ENCODE peak calls at places on chromosomes 6 and 20, in four cellular contexts. C is K562, I is HEK293T, D is HepG2. S is an unnamed sample.

GRCh38 chr6:33757906-33758305 is 11.2 kb upstream of the IP6K3 start:
- DNase-seq in I (no peak), C (no peak), D (no peak), S (no peak)

GRCh38 chr6:52312461-52312860 is 27.9 kb upstream of the MCM3 start:
- DNase-seq in I (no peak), D (peak), C (no peak), S (no peak)

GRCh38 chr20:47985092-47985850 is 200.0 kb upstream of the SULF2 start:
- DNase-seq in I (peak), C (peak), D (no peak), S (no peak)

GRCh38 chr6:36798852-36799251 is 40.4 kb downstream of the CPNE5 start:
- DNase-seq in D (no peak), I (no peak), C (no peak), S (no peak)

GRCh38 chr6:32086661-32087573 is 22.2 kb downstream of the TNXB start:
- DNase-seq in D (peak), C (no peak), I (no peak), S (peak)

GRCh38 chr20:47160992-47161391 is 195.5 kb downstream of the ZMYND8 start:
- DNase-seq in C (no peak), I (no peak), D (no peak), S (no peak)

GRCh38 chr20:20364747-20365558 is 3.0 kb upstream of the INSM1 start:
- DNase-seq in I (no peak), D (no peak), C (no peak), S (no peak)

GRCh38 chr20:64161595-64162238 is 2.5 kb upstream of the MYT1 start:
- DNase-seq in I (peak), D (peak), C (peak), S (no peak)

GRCh38 chr6:30100585-30101422 is 12.1 kb downstream of the TRIM31 start:
- DNase-seq in C (peak), I (no peak), D (peak), S (no peak)

GRCh38 chr20:33130553-33130952 is 37.4 kb upstream of the BPIFA2 start:
- DNase-seq in I (no peak), C (no peak), D (no peak), S (no peak)

GRCh38 chr20:21393142-21393541 is 4.2 kb downstream of the NKX2-4 start:
- DNase-seq in C (no peak), I (no peak), D (no peak), S (no peak)

GRCh38 chr6:7124631-7125030 is 16.9 kb downstream of the RREB1 start:
- DNase-seq in I (no peak), C (no peak), D (no peak), S (no peak)

GRCh38 chr20:63895886-63896135 is 885 bp downstream of the DNAJC5 start:
- DNase-seq in I (no peak), C (no peak), D (no peak), S (no peak)

GRCh38 chr6:108521616-108522107 is 39.1 kb upstream of the FOXO3 start:
- DNase-seq in D (no peak), I (no peak), C (no peak), S (no peak)

GRCh38 chr6:169906004-169906740 is 154.8 kb downstream of the ERMARD start:
- DNase-seq in I (no peak), C (no peak), D (no peak), S (no peak)

GRCh38 chr20:11880694-11881093 is 37.0 kb upstream of the BTBD3 start:
- DNase-seq in D (peak), I (no peak), C (no peak), S (no peak)

GRCh38 chr6:18177566-18177965 is 22.3 kb downstream of the KDM1B start:
- DNase-seq in C (no peak), I (no peak), D (no peak), S (no peak)

GRCh38 chr20:17452441-17452840 is 78.7 kb downstream of the BFSP1 start:
- DNase-seq in C (no peak), D (no peak), I (no peak), S (no peak)

GRCh38 chr6:20875369-20875963 is 341.2 kb downstream of the CDKAL1 start:
- DNase-seq in I (no peak), C (no peak), D (peak), S (no peak)

GRCh38 chr20:41577129-41578009 is 40.8 kb downstream of the CHD6 start:
- DNase-seq in D (peak), C (no peak), I (no peak), S (no peak)

GRCh38 chr6:112215901-112216300 is 38.5 kb downstream of the LAMA4 start:
- DNase-seq in I (no peak), C (no peak), D (no peak), S (no peak)

GRCh38 chr20:3590164-3590563 is 73.0 kb downstream of the GFRA4 start:
- DNase-seq in I (no peak), D (no peak), C (no peak), S (no peak)

GRCh38 chr6:155693573-155694428 is 238.2 kb upstream of the NOX3 start:
- DNase-seq in I (no peak), D (no peak), C (no peak), S (no peak)

GRCh38 chr6:12112540-12113189 is 100.6 kb downstream of the HIVEP1 start:
- DNase-seq in D (no peak), I (no peak), C (no peak), S (no peak)

GRCh38 chr6:118939683-118940082 is 4.7 kb upstream of the MCM9 start:
- DNase-seq in C (no peak), I (no peak), D (no peak), S (no peak)

GRCh38 chr6:111361648-111362047 is 121.4 kb downstream of the REV3L start:
- DNase-seq in I (peak), C (peak), D (peak), S (no peak)

GRCh38 chr6:6191476-6191875 is 129.0 kb downstream of the F13A1 start:
- DNase-seq in I (no peak), D (peak), C (peak), S (no peak)

GRCh38 chr20:6718660-6719059 is 48.8 kb upstream of the BMP2 start:
- DNase-seq in C (no peak), D (no peak), I (no peak), S (no peak)

GRCh38 chr6:70686548-70687133 is 19.0 kb downstream of the SMAP1 start:
- DNase-seq in C (peak), I (no peak), D (peak), S (no peak)

GRCh38 chr20:37777556-37777955 is 83.7 kb downstream of the CTNNBL1 start:
- DNase-seq in I (no peak), D (no peak), C (no peak), S (no peak)

GRCh38 chr6:31874084-31874670 is 4.6 kb downstream of the SLC44A4 start:
- DNase-seq in C (no peak), I (no peak), D (no peak), S (no peak)

GRCh38 chr20:58980711-58981563 is at the start of gene NELFCD:
- DNase-seq in I (peak), D (peak), C (peak), S (no peak)

GRCh38 chr6:6546318-6547110 is 42.0 kb upstream of the LY86 start:
- DNase-seq in I (peak), D (no peak), C (no peak), S (no peak)

GRCh38 chr6:139939189-139939979 is 564.9 kb upstream of the CITED2 start:
- DNase-seq in I (no peak), C (peak), D (no peak), S (no peak)

GRCh38 chr6:70118670-70119069 is 184.2 kb downstream of the COL9A1 start:
- DNase-seq in D (no peak), C (no peak), I (no peak), S (no peak)

GRCh38 chr6:148431413-148431812 is 88.8 kb downstream of the SASH1 start:
- DNase-seq in I (no peak), D (no peak), C (no peak), S (no peak)

GRCh38 chr20:60694763-60695162 is 557.3 kb upstream of the CDH4 start:
- DNase-seq in I (no peak), D (no peak), C (no peak), S (no peak)

DNA sequence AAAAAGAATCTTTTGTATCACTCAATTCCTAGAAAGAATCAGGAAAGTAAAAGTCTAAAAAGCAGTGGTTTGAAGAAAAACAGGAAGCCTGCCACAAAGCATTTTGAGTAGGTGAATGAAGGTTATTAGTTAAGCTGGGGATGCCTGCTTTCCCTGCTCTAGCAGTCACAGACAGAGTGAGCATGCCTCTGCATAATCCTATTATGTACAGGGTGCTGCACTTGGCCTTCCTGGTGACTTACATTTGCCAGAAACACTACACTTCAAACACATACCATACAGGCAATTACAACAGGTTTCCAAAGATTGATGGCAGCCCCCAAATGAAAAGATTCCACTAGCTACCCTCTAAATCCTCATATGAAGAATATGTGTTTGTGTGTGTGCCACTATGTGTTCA is 130.8 kb downstream of the TPBG start:
- DNase-seq in D (no peak), C (no peak), I (no peak), S (no peak)
- TF ChIP-seq TARDBP in D (no peak), C (no peak), I (no peak), S (no peak)

GRCh38 chr6:43739642-43740091 is 30.3 kb upstream of the VEGFA start:
- DNase-seq in D (no peak), I (no peak), C (peak), S (no peak)
- TF ChIP-seq TARDBP in D (no peak), I (no peak), C (no peak), S (no peak)

GRCh38 chr20:57856658-57857057 is 146.8 kb upstream of the PMEPA1 start:
- DNase-seq in D (no peak), C (no peak), I (no peak), S (no peak)
- TF ChIP-seq TARDBP in D (no peak), C (no peak), I (no peak), S (no peak)

GRCh38 chr20:51801220-51801991 is 915 bp downstream of the SALL4 start:
- DNase-seq in I (no peak), D (no peak), C (no peak), S (no peak)

GRCh38 chr20:51799586-51799985 is 2.7 kb downstream of the SALL4 start:
- DNase-seq in C (no peak), I (no peak), D (no peak), S (no peak)

GRCh38 chr20:51800132-51800721 is 2.1 kb downstream of the SALL4 start:
- DNase-seq in C (peak), I (peak), D (peak), S (no peak)

GRCh38 chr20:51802170-51802745 is at the start of gene SALL4:
- DNase-seq in C (no peak), D (no peak), I (no peak), S (no peak)

DNA sequence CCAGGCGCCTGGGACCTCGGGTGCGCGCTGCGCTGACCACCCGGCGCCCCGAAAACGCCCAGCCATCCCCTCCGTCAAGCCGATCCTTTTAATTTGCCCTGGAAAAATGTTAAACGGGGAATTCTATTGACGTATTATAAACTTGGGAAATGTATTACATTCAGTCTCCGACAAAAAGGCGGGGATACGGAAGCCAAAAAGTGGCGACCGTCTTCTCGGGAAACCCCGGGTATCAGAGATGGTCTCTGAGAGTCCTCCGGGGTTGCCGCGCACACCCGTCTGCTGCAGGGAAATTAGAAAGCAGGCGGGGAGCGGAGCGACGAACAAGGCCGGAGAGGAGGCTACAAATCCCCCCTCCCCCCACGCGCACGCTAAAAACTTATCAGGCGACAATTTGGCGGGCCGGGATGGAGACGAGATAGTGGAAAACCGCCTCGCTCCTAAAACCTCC is 1.5 kb downstream of the SALL4 start:
- DNase-seq in C (no peak), I (peak), D (no peak), S (no peak)
- TF ChIP-seq TARDBP in C (no peak), I (no peak), D (no peak), S (no peak)

GRCh38 chr20:52801628-52802006 is 170.5 kb upstream of the TSHZ2 start:
- DNase-seq in C (no peak), D (no peak), I (no peak), S (no peak)
- TF ChIP-seq TARDBP in C (no peak), D (no peak), I (no peak), S (no peak)

DNA sequence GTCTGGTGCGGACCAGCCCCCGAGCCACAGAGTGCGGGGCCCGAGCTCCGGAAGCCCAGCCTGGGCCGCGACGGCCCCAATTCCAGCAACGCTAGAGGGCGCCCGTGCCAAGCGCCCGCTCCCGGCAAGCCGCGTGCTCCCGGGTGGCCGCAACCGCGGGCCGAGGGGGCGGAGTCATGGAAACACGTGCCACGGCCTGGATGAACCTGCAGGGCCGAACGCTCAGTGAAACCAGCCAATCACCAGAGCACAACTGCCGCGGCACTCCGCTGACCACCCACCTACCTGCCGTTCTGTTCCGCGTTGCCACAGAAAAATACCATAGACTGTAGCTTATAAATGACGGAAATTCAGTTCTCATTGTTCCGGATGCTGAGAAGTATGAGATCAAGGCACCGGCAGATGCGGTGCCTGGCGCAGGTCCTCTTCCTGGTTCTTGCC is 85.7 kb upstream of the FOXC1 start:
- DNase-seq in D (no peak), C (peak), I (peak), S (no peak)
- TF ChIP-seq TARDBP in D (no peak), C (no peak), I (no peak), S (no peak)

GRCh38 chr20:32080783-32081182 is 28.7 kb upstream of the TM9SF4 start:
- DNase-seq in C (no peak), I (no peak), D (no peak), S (no peak)

GRCh38 chr20:32077192-32077591 is 25.1 kb downstream of the HCK start:
- DNase-seq in I (no peak), D (no peak), C (no peak), S (no peak)

GRCh38 chr20:32079655-32080109 is 27.6 kb downstream of the HCK start:
- DNase-seq in C (no peak), D (peak), I (no peak), S (no peak)

GRCh38 chr20:32078322-32078721 is 26.3 kb downstream of the HCK start:
- DNase-seq in D (no peak), I (no peak), C (no peak), S (no peak)

DNA sequence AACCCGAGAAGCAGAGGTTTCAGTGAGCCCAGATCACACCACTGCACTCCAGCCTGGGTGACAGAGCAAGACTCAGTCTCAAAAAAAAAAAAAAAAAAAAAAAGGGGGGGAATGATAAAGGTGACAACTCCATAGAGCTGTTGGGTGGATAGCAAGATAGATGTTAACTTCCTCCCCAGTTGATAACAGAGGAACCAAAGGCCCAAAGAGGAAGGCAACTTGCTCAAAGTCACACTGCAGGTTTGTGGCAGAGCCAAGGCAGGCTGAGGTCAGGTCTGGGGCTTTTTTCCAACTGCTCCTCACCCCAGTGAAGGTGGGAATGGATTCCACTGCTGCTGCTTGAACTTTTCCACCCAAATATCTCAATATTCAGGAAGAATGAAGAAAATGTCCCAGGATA is 26.7 kb downstream of the HCK start:
- DNase-seq in C (no peak), D (no peak), I (no peak), S (no peak)
- TF ChIP-seq TARDBP in C (no peak), D (no peak), I (no peak), S (no peak)

GRCh38 chr6:132153221-132153896 is 202.2 kb upstream of the CCN2 start:
- DNase-seq in D (no peak), C (no peak), I (no peak), S (no peak)

GRCh38 chr6:132142768-132143167 is 191.6 kb upstream of the CCN2 start:
- DNase-seq in I (no peak), D (no peak), C (no peak), S (no peak)

GRCh38 chr6:132143258-132143657 is 192.1 kb upstream of the CCN2 start:
- DNase-seq in C (no peak), I (no peak), D (no peak), S (no peak)

GRCh38 chr6:132142308-132142707 is 191.1 kb upstream of the CCN2 start:
- DNase-seq in C (no peak), I (no peak), D (no peak), S (no peak)

GRCh38 chr6:132147530-132148011 is 196.4 kb upstream of the CCN2 start:
- DNase-seq in C (no peak), I (no peak), D (no peak), S (no peak)
- TF ChIP-seq TARDBP in C (no peak), I (no peak), D (no peak), S (no peak)

S was measured in GM12878.